ENCODE peak calls at places on chromosomes 13 and 19, in nine cellular contexts. One of them, this sample, is unnamed.
A peak's percentile ranks its signal among the peaks of the same experiment; 100 is the strongest.

GRCh38 chr13:42996584-42996983 is 4.5 kb upstream of the EPSTI1 start:
- DNase-seq in aorta: no peak
- DNase-seq in NCI-H1092: no peak
- DNase-seq in fibroblast of the aortic adventitia: peak; percentile 79
- DNase-seq in myocyte: no peak
- DNase-seq in IMR-90: peak; percentile 98
- DNase-seq in bronchial epithelial cell: peak; percentile 100
- DNase-seq in substantia nigra: no peak
- DNase-seq in astrocyte of the hippocampus: peak; percentile 43
- DNase-seq in this sample: peak; percentile 90

GRCh38 chr19:38090561-38090960 is 133.5 kb downstream of the DPF1 start:
- DNase-seq in aorta: no peak
- DNase-seq in NCI-H1092: peak; percentile 46
- DNase-seq in fibroblast of the aortic adventitia: no peak
- DNase-seq in myocyte: peak; percentile 45
- DNase-seq in IMR-90: no peak
- DNase-seq in bronchial epithelial cell: no peak
- DNase-seq in substantia nigra: peak; percentile 9
- DNase-seq in astrocyte of the hippocampus: no peak
- DNase-seq in this sample: no peak

GRCh38 chr13:54029720-54030119 is 1001.1 kb downstream of the OLFM4 start:
- DNase-seq in aorta: no peak
- DNase-seq in NCI-H1092: no peak
- DNase-seq in fibroblast of the aortic adventitia: no peak
- DNase-seq in myocyte: no peak
- DNase-seq in IMR-90: no peak
- DNase-seq in bronchial epithelial cell: no peak
- DNase-seq in substantia nigra: no peak
- DNase-seq in astrocyte of the hippocampus: no peak
- DNase-seq in this sample: no peak

GRCh38 chr19:35135389-35135909 is 590 bp upstream of the LGI4 start:
- DNase-seq in aorta: peak; percentile 87
- DNase-seq in NCI-H1092: no peak
- DNase-seq in fibroblast of the aortic adventitia: peak; percentile 65
- DNase-seq in myocyte: peak; percentile 81
- DNase-seq in IMR-90: peak; percentile 55
- DNase-seq in bronchial epithelial cell: no peak
- DNase-seq in substantia nigra: peak; percentile 71
- DNase-seq in astrocyte of the hippocampus: peak; percentile 82
- DNase-seq in this sample: no peak

GRCh38 chr13:91058066-91058465 is 289.4 kb upstream of the MIR17HG start:
- DNase-seq in aorta: no peak
- DNase-seq in NCI-H1092: no peak
- DNase-seq in fibroblast of the aortic adventitia: no peak
- DNase-seq in myocyte: peak; percentile 25
- DNase-seq in IMR-90: no peak
- DNase-seq in bronchial epithelial cell: peak; percentile 28
- DNase-seq in substantia nigra: no peak
- DNase-seq in astrocyte of the hippocampus: peak; percentile 62
- DNase-seq in this sample: no peak

GRCh38 chr13:43348397-43348796 is 325.0 kb downstream of the DNAJC15 start:
- DNase-seq in aorta: no peak
- DNase-seq in NCI-H1092: no peak
- DNase-seq in fibroblast of the aortic adventitia: peak; percentile 27
- DNase-seq in myocyte: no peak
- DNase-seq in IMR-90: peak; percentile 62
- DNase-seq in bronchial epithelial cell: peak; percentile 92
- DNase-seq in substantia nigra: no peak
- DNase-seq in astrocyte of the hippocampus: peak; percentile 29
- DNase-seq in this sample: peak; percentile 40

GRCh38 chr19:29714953-29715694 is at the start of gene C19orf12:
- DNase-seq in aorta: peak; percentile 70
- DNase-seq in NCI-H1092: peak; percentile 31
- DNase-seq in fibroblast of the aortic adventitia: peak; percentile 29
- DNase-seq in myocyte: peak; percentile 69
- DNase-seq in IMR-90: peak; percentile 23
- DNase-seq in bronchial epithelial cell: no peak
- DNase-seq in substantia nigra: peak; percentile 76
- DNase-seq in astrocyte of the hippocampus: peak; percentile 81
- DNase-seq in this sample: no peak

GRCh38 chr19:45021971-45022370 is 16.9 kb upstream of the CLASRP start:
- DNase-seq in aorta: no peak
- DNase-seq in NCI-H1092: no peak
- DNase-seq in fibroblast of the aortic adventitia: no peak
- DNase-seq in myocyte: no peak
- DNase-seq in IMR-90: no peak
- DNase-seq in bronchial epithelial cell: no peak
- DNase-seq in substantia nigra: no peak
- DNase-seq in astrocyte of the hippocampus: no peak
- DNase-seq in this sample: no peak

GRCh38 chr13:43054803-43055802 is 31.7 kb downstream of the DNAJC15 start:
- DNase-seq in aorta: no peak
- DNase-seq in NCI-H1092: no peak
- DNase-seq in fibroblast of the aortic adventitia: peak; percentile 90
- DNase-seq in myocyte: peak; percentile 61
- DNase-seq in IMR-90: peak; percentile 87
- DNase-seq in bronchial epithelial cell: peak; percentile 56
- DNase-seq in substantia nigra: no peak
- DNase-seq in astrocyte of the hippocampus: peak; percentile 74
- DNase-seq in this sample: peak; percentile 63

GRCh38 chr19:38869160-38869835 is 8.8 kb downstream of the RINL start:
- DNase-seq in aorta: no peak
- DNase-seq in NCI-H1092: no peak
- DNase-seq in fibroblast of the aortic adventitia: no peak
- DNase-seq in myocyte: no peak
- DNase-seq in IMR-90: no peak
- DNase-seq in bronchial epithelial cell: no peak
- DNase-seq in substantia nigra: no peak
- DNase-seq in astrocyte of the hippocampus: no peak
- DNase-seq in this sample: no peak

GRCh38 chr19:10352764-10353671 is 13.6 kb upstream of the ICAM3 start:
- DNase-seq in aorta: peak; percentile 73
- DNase-seq in NCI-H1092: no peak
- DNase-seq in fibroblast of the aortic adventitia: peak; percentile 20
- DNase-seq in myocyte: no peak
- DNase-seq in IMR-90: no peak
- DNase-seq in bronchial epithelial cell: no peak
- DNase-seq in substantia nigra: no peak
- DNase-seq in astrocyte of the hippocampus: no peak
- DNase-seq in this sample: no peak

GRCh38 chr13:99053636-99054233 is 75.9 kb upstream of the DOCK9 start:
- DNase-seq in aorta: no peak
- DNase-seq in NCI-H1092: no peak
- DNase-seq in fibroblast of the aortic adventitia: no peak
- DNase-seq in myocyte: no peak
- DNase-seq in IMR-90: no peak
- DNase-seq in bronchial epithelial cell: no peak
- DNase-seq in substantia nigra: no peak
- DNase-seq in astrocyte of the hippocampus: no peak
- DNase-seq in this sample: no peak

GRCh38 chr13:98476106-98476505 is 100.8 kb downstream of the STK24 start:
- DNase-seq in aorta: no peak
- DNase-seq in NCI-H1092: no peak
- DNase-seq in fibroblast of the aortic adventitia: no peak
- DNase-seq in myocyte: no peak
- DNase-seq in IMR-90: no peak
- DNase-seq in bronchial epithelial cell: no peak
- DNase-seq in substantia nigra: no peak
- DNase-seq in astrocyte of the hippocampus: peak; percentile 74
- DNase-seq in this sample: no peak

GRCh38 chr19:2841858-2842574 is 741 bp downstream of the ZNF555 start:
- DNase-seq in aorta: no peak
- DNase-seq in NCI-H1092: no peak
- DNase-seq in fibroblast of the aortic adventitia: no peak
- DNase-seq in myocyte: no peak
- DNase-seq in IMR-90: no peak
- DNase-seq in bronchial epithelial cell: no peak
- DNase-seq in substantia nigra: no peak
- DNase-seq in astrocyte of the hippocampus: peak; percentile 31
- DNase-seq in this sample: no peak

GRCh38 chr13:94416454-94417080 is 62.9 kb downstream of the DCT start:
- DNase-seq in aorta: no peak
- DNase-seq in NCI-H1092: peak; percentile 78
- DNase-seq in fibroblast of the aortic adventitia: no peak
- DNase-seq in myocyte: no peak
- DNase-seq in IMR-90: peak; percentile 24
- DNase-seq in bronchial epithelial cell: peak; percentile 29
- DNase-seq in substantia nigra: no peak
- DNase-seq in astrocyte of the hippocampus: peak; percentile 15
- DNase-seq in this sample: no peak

GRCh38 chr19:13781547-13781946 is 7.3 kb downstream of the C19orf53 start:
- DNase-seq in aorta: peak; percentile 92
- DNase-seq in NCI-H1092: peak; percentile 18
- DNase-seq in fibroblast of the aortic adventitia: peak; percentile 91
- DNase-seq in myocyte: peak; percentile 70
- DNase-seq in IMR-90: peak; percentile 81
- DNase-seq in bronchial epithelial cell: peak; percentile 72
- DNase-seq in substantia nigra: no peak
- DNase-seq in astrocyte of the hippocampus: peak; percentile 94
- DNase-seq in this sample: peak; percentile 70

GRCh38 chr19:50191270-50191669 is 12.2 kb upstream of the MYH14 start:
- DNase-seq in aorta: no peak
- DNase-seq in NCI-H1092: no peak
- DNase-seq in fibroblast of the aortic adventitia: no peak
- DNase-seq in myocyte: peak; percentile 33
- DNase-seq in IMR-90: no peak
- DNase-seq in bronchial epithelial cell: no peak
- DNase-seq in substantia nigra: no peak
- DNase-seq in astrocyte of the hippocampus: no peak
- DNase-seq in this sample: no peak

GRCh38 chr19:31501427-31502195 is 152.4 kb upstream of the TSHZ3 start:
- DNase-seq in aorta: no peak
- DNase-seq in NCI-H1092: no peak
- DNase-seq in fibroblast of the aortic adventitia: no peak
- DNase-seq in myocyte: peak; percentile 18
- DNase-seq in IMR-90: no peak
- DNase-seq in bronchial epithelial cell: no peak
- DNase-seq in substantia nigra: no peak
- DNase-seq in astrocyte of the hippocampus: no peak
- DNase-seq in this sample: no peak

GRCh38 chr13:50365683-50366391 is 350.6 kb downstream of the KCNRG start:
- DNase-seq in aorta: no peak
- DNase-seq in NCI-H1092: peak; percentile 26
- DNase-seq in fibroblast of the aortic adventitia: no peak
- DNase-seq in myocyte: no peak
- DNase-seq in IMR-90: no peak
- DNase-seq in bronchial epithelial cell: peak; percentile 94
- DNase-seq in substantia nigra: no peak
- DNase-seq in astrocyte of the hippocampus: peak; percentile 45
- DNase-seq in this sample: no peak

GRCh38 chr13:47184311-47184710 is 287.5 kb upstream of the HTR2A start:
- DNase-seq in aorta: no peak
- DNase-seq in NCI-H1092: no peak
- DNase-seq in fibroblast of the aortic adventitia: peak; percentile 66
- DNase-seq in myocyte: no peak
- DNase-seq in IMR-90: peak; percentile 4
- DNase-seq in bronchial epithelial cell: no peak
- DNase-seq in substantia nigra: no peak
- DNase-seq in astrocyte of the hippocampus: no peak
- DNase-seq in this sample: no peak

GRCh38 chr19:31348416-31349159 is 648 bp downstream of the TSHZ3 start:
- DNase-seq in aorta: no peak
- DNase-seq in NCI-H1092: no peak
- DNase-seq in fibroblast of the aortic adventitia: peak; percentile 45
- DNase-seq in myocyte: peak; percentile 50
- DNase-seq in IMR-90: no peak
- DNase-seq in bronchial epithelial cell: no peak
- DNase-seq in substantia nigra: no peak
- DNase-seq in astrocyte of the hippocampus: peak; percentile 64
- DNase-seq in this sample: no peak

GRCh38 chr19:55487884-55488687 is at the start of gene SSC5D:
- DNase-seq in aorta: peak; percentile 71
- DNase-seq in NCI-H1092: no peak
- DNase-seq in fibroblast of the aortic adventitia: peak; percentile 64
- DNase-seq in myocyte: peak; percentile 38
- DNase-seq in IMR-90: peak; percentile 26
- DNase-seq in bronchial epithelial cell: no peak
- DNase-seq in substantia nigra: no peak
- DNase-seq in astrocyte of the hippocampus: peak; percentile 71
- DNase-seq in this sample: no peak

GRCh38 chr13:102700088-102701031 is 5.5 kb upstream of the METTL21C start:
- DNase-seq in aorta: no peak
- DNase-seq in NCI-H1092: no peak
- DNase-seq in fibroblast of the aortic adventitia: peak; percentile 88
- DNase-seq in myocyte: no peak
- DNase-seq in IMR-90: no peak
- DNase-seq in bronchial epithelial cell: no peak
- DNase-seq in substantia nigra: no peak
- DNase-seq in astrocyte of the hippocampus: no peak
- DNase-seq in this sample: no peak

GRCh38 chr13:32537580-32538233 is 888 bp downstream of the N4BP2L2 start:
- DNase-seq in aorta: peak; percentile 65
- DNase-seq in NCI-H1092: no peak
- DNase-seq in fibroblast of the aortic adventitia: peak; percentile 26
- DNase-seq in myocyte: no peak
- DNase-seq in IMR-90: no peak
- DNase-seq in bronchial epithelial cell: no peak
- DNase-seq in substantia nigra: no peak
- DNase-seq in astrocyte of the hippocampus: no peak
- DNase-seq in this sample: no peak

GRCh38 chr19:19550454-19550842 is 12.4 kb downstream of the CILP2 start:
- DNase-seq in aorta: no peak
- DNase-seq in NCI-H1092: no peak
- DNase-seq in fibroblast of the aortic adventitia: peak; percentile 55
- DNase-seq in myocyte: peak; percentile 38
- DNase-seq in IMR-90: peak; percentile 52
- DNase-seq in bronchial epithelial cell: no peak
- DNase-seq in substantia nigra: no peak
- DNase-seq in astrocyte of the hippocampus: peak; percentile 96
- DNase-seq in this sample: no peak

GRCh38 chr19:313988-314815 is 23.0 kb upstream of the PLPP2 start:
- DNase-seq in aorta: no peak
- DNase-seq in NCI-H1092: no peak
- DNase-seq in fibroblast of the aortic adventitia: no peak
- DNase-seq in myocyte: no peak
- DNase-seq in IMR-90: no peak
- DNase-seq in bronchial epithelial cell: no peak
- DNase-seq in substantia nigra: no peak
- DNase-seq in astrocyte of the hippocampus: no peak
- DNase-seq in this sample: no peak

GRCh38 chr19:45153339-45154063 is 7.3 kb downstream of the NKPD1 start:
- DNase-seq in aorta: no peak
- DNase-seq in NCI-H1092: no peak
- DNase-seq in fibroblast of the aortic adventitia: peak; percentile 42
- DNase-seq in myocyte: no peak
- DNase-seq in IMR-90: peak; percentile 48
- DNase-seq in bronchial epithelial cell: no peak
- DNase-seq in substantia nigra: peak; percentile 31
- DNase-seq in astrocyte of the hippocampus: peak; percentile 72
- DNase-seq in this sample: no peak

GRCh38 chr19:41548954-41549688 is 26.8 kb upstream of the CEACAM21 start:
- DNase-seq in aorta: no peak
- DNase-seq in NCI-H1092: no peak
- DNase-seq in fibroblast of the aortic adventitia: no peak
- DNase-seq in myocyte: no peak
- DNase-seq in IMR-90: no peak
- DNase-seq in bronchial epithelial cell: no peak
- DNase-seq in substantia nigra: no peak
- DNase-seq in astrocyte of the hippocampus: no peak
- DNase-seq in this sample: no peak

GRCh38 chr19:10533656-10534386 is 9.9 kb upstream of the ATG4D start:
- DNase-seq in aorta: no peak
- DNase-seq in NCI-H1092: no peak
- DNase-seq in fibroblast of the aortic adventitia: peak; percentile 96
- DNase-seq in myocyte: peak; percentile 65
- DNase-seq in IMR-90: peak; percentile 88
- DNase-seq in bronchial epithelial cell: peak; percentile 91
- DNase-seq in substantia nigra: no peak
- DNase-seq in astrocyte of the hippocampus: peak; percentile 81
- DNase-seq in this sample: peak; percentile 20

GRCh38 chr19:2424686-2425621 is 2.4 kb downstream of the TIMM13 start:
- DNase-seq in aorta: no peak
- DNase-seq in NCI-H1092: no peak
- DNase-seq in fibroblast of the aortic adventitia: peak; percentile 67
- DNase-seq in myocyte: peak; percentile 76
- DNase-seq in IMR-90: peak; percentile 69
- DNase-seq in bronchial epithelial cell: no peak
- DNase-seq in substantia nigra: no peak
- DNase-seq in astrocyte of the hippocampus: peak; percentile 89
- DNase-seq in this sample: peak; percentile 18

GRCh38 chr19:5246554-5247155 is 94.0 kb downstream of the PTPRS start:
- DNase-seq in aorta: no peak
- DNase-seq in NCI-H1092: no peak
- DNase-seq in fibroblast of the aortic adventitia: no peak
- DNase-seq in myocyte: no peak
- DNase-seq in IMR-90: no peak
- DNase-seq in bronchial epithelial cell: no peak
- DNase-seq in substantia nigra: no peak
- DNase-seq in astrocyte of the hippocampus: peak; percentile 45
- DNase-seq in this sample: no peak